ENCODE peak calls at places on chromosomes 1 and 21, in eight cellular contexts. X, A, N, Q, K, L, V and Y are unnamed samples.

GRCh38 chr1:220874201-220874655 is 5.0 kb upstream of the HLX start:
- DNase-seq in X (no peak), A (peak), N (peak), Q (no peak), K (peak), L (peak), V (no peak), Y (peak)

GRCh38 chr1:241311056-241311746 is 45.8 kb downstream of the RGS7 start:
- DNase-seq in X (no peak), A (no peak), N (no peak), Q (no peak), K (no peak), L (peak), V (no peak), Y (no peak)

GRCh38 chr1:212858461-212859265 is 588 bp downstream of the FLVCR1 start:
- DNase-seq in X (peak), A (peak), N (no peak), Q (peak), K (no peak), L (peak), V (peak), Y (peak)

GRCh38 chr1:11767932-11768704 is 6.1 kb downstream of the C1orf167 start:
- DNase-seq in X (no peak), A (no peak), N (no peak), Q (no peak), K (no peak), L (peak), V (no peak), Y (no peak)

GRCh38 chr1:48555271-48555670 is 83.3 kb upstream of the SPATA6 start:
- DNase-seq in X (no peak), A (no peak), N (no peak), Q (no peak), K (no peak), L (no peak), V (no peak), Y (no peak)

GRCh38 chr1:225770586-225771248 is 6.9 kb upstream of the SRP9 start:
- DNase-seq in X (no peak), A (no peak), N (no peak), Q (no peak), K (no peak), L (peak), V (no peak), Y (no peak)

GRCh38 chr1:32727876-32728275 is 25.3 kb upstream of the SYNC start:
- DNase-seq in X (no peak), A (no peak), N (no peak), Q (no peak), K (no peak), L (no peak), V (no peak), Y (no peak)

GRCh38 chr1:234474375-234474774 is 4.6 kb downstream of the TARBP1 start:
- DNase-seq in X (no peak), A (no peak), N (no peak), Q (no peak), K (no peak), L (no peak), V (no peak), Y (no peak)

GRCh38 chr1:199157494-199157893 is 518.7 kb downstream of the PTPRC start:
- DNase-seq in X (peak), A (no peak), N (no peak), Q (no peak), K (no peak), L (peak), V (peak), Y (peak)

GRCh38 chr1:46456411-46456963 is 33.1 kb upstream of the DMBX1 start:
- DNase-seq in X (no peak), A (no peak), N (no peak), Q (no peak), K (no peak), L (peak), V (no peak), Y (peak)

GRCh38 chr1:156860639-156861423 is at the start of gene NTRK1:
- DNase-seq in X (no peak), A (peak), N (no peak), Q (peak), K (no peak), L (no peak), V (peak), Y (peak)

GRCh38 chr1:13697738-13698137 is 2.2 kb upstream of the PRDM2 start:
- DNase-seq in X (no peak), A (no peak), N (no peak), Q (no peak), K (no peak), L (no peak), V (no peak), Y (no peak)

GRCh38 chr1:228511539-228512445 is 24.6 kb downstream of the RNF187 start:
- DNase-seq in X (no peak), A (no peak), N (no peak), Q (no peak), K (no peak), L (no peak), V (no peak), Y (no peak)

GRCh38 chr1:78145105-78145580 is 99.4 kb downstream of the GIPC2 start:
- DNase-seq in X (peak), A (peak), N (peak), Q (peak), K (peak), L (peak), V (peak), Y (peak)

GRCh38 chr1:115040501-115040900 is 10.9 kb downstream of the TSHB start:
- DNase-seq in X (no peak), A (no peak), N (no peak), Q (no peak), K (no peak), L (no peak), V (no peak), Y (no peak)

GRCh38 chr1:159492575-159493323 is 43.1 kb downstream of the OR10J5 start:
- DNase-seq in X (no peak), A (no peak), N (no peak), Q (no peak), K (no peak), L (peak), V (peak), Y (peak)

GRCh38 chr1:38310079-38310478 is 263.5 kb upstream of the POU3F1 start:
- DNase-seq in X (no peak), A (no peak), N (no peak), Q (no peak), K (no peak), L (no peak), V (no peak), Y (no peak)

GRCh38 chr1:236997361-236997760 is 6.9 kb downstream of the MT1HL1 start:
- DNase-seq in X (no peak), A (peak), N (no peak), Q (peak), K (no peak), L (no peak), V (no peak), Y (no peak)

GRCh38 chr1:40750326-40750975 is 33.1 kb upstream of the KCNQ4 start:
- DNase-seq in X (no peak), A (no peak), N (no peak), Q (no peak), K (no peak), L (peak), V (peak), Y (peak)

GRCh38 chr21:43001316-43001715 is 27.0 kb downstream of the PKNOX1 start:
- DNase-seq in X (no peak), A (no peak), N (no peak), Q (no peak), K (no peak), L (no peak), V (no peak), Y (no peak)

GRCh38 chr1:36083635-36084501 is at the start of gene TEKT2:
- DNase-seq in X (no peak), A (no peak), N (no peak), Q (no peak), K (no peak), L (peak), V (no peak), Y (peak)

GRCh38 chr1:29835486-29836273 is 599.4 kb downstream of the PTPRU start:
- DNase-seq in X (no peak), A (no peak), N (no peak), Q (no peak), K (no peak), L (peak), V (no peak), Y (no peak)

GRCh38 chr1:30966690-30967369 is 58.3 kb upstream of the SDC3 start:
- DNase-seq in X (no peak), A (peak), N (peak), Q (no peak), K (no peak), L (peak), V (peak), Y (peak)

GRCh38 chr1:25257176-25257575 is 9.9 kb upstream of the RSRP1 start:
- DNase-seq in X (no peak), A (no peak), N (no peak), Q (no peak), K (no peak), L (no peak), V (peak), Y (no peak)

GRCh38 chr1:46606255-46606965 is 2.3 kb upstream of the MKNK1 start:
- DNase-seq in X (no peak), A (no peak), N (no peak), Q (no peak), K (no peak), L (no peak), V (peak), Y (no peak)

GRCh38 chr1:145918144-145918991 is at the start of gene PEX11B:
- DNase-seq in X (peak), A (peak), N (peak), Q (peak), K (peak), L (peak), V (peak), Y (peak)

GRCh38 chr1:186848509-186849130 is 19.9 kb downstream of the PLA2G4A start:
- DNase-seq in X (no peak), A (no peak), N (no peak), Q (no peak), K (no peak), L (no peak), V (no peak), Y (peak)

GRCh38 chr1:160046494-160047115 is 14.8 kb upstream of the PIGM start:
- DNase-seq in X (no peak), A (peak), N (no peak), Q (peak), K (no peak), L (peak), V (peak), Y (peak)

GRCh38 chr1:54808443-54809207 is 7.5 kb upstream of the TTC22 start:
- DNase-seq in X (no peak), A (peak), N (no peak), Q (no peak), K (no peak), L (no peak), V (no peak), Y (no peak)

GRCh38 chr1:70315782-70316181 is 38.7 kb downstream of the ANKRD13C start:
- DNase-seq in X (no peak), A (no peak), N (no peak), Q (no peak), K (no peak), L (no peak), V (no peak), Y (no peak)

GRCh38 chr1:70324683-70325082 is 29.8 kb downstream of the ANKRD13C start:
- DNase-seq in X (no peak), A (no peak), N (no peak), Q (no peak), K (no peak), L (no peak), V (no peak), Y (peak)

GRCh38 chr1:70318191-70318590 is 36.3 kb downstream of the ANKRD13C start:
- DNase-seq in X (no peak), A (no peak), N (no peak), Q (no peak), K (no peak), L (no peak), V (no peak), Y (no peak)

GRCh38 chr1:70317087-70317486 is 37.4 kb downstream of the ANKRD13C start:
- DNase-seq in X (no peak), A (no peak), N (no peak), Q (no peak), K (no peak), L (no peak), V (no peak), Y (no peak)

GRCh38 chr1:70319750-70320149 is 34.8 kb downstream of the ANKRD13C start:
- DNase-seq in X (peak), A (no peak), N (no peak), Q (no peak), K (peak), L (peak), V (peak), Y (peak)
- H3K4me3 ChIP-seq in X (no peak), A (no peak), N (no peak), Q (no peak), K (no peak), L (no peak), V (no peak), Y (no peak)

GRCh38 chr1:208793946-208794345 is 549.8 kb upstream of the PLXNA2 start:
- DNase-seq in X (no peak), A (no peak), N (no peak), Q (no peak), K (no peak), L (no peak), V (no peak), Y (no peak)
- TF ChIP-seq CTCF in X (no peak), A (no peak), N (no peak), Q (no peak), K (no peak), L (no peak), V (no peak), Y (no peak)

DNA sequence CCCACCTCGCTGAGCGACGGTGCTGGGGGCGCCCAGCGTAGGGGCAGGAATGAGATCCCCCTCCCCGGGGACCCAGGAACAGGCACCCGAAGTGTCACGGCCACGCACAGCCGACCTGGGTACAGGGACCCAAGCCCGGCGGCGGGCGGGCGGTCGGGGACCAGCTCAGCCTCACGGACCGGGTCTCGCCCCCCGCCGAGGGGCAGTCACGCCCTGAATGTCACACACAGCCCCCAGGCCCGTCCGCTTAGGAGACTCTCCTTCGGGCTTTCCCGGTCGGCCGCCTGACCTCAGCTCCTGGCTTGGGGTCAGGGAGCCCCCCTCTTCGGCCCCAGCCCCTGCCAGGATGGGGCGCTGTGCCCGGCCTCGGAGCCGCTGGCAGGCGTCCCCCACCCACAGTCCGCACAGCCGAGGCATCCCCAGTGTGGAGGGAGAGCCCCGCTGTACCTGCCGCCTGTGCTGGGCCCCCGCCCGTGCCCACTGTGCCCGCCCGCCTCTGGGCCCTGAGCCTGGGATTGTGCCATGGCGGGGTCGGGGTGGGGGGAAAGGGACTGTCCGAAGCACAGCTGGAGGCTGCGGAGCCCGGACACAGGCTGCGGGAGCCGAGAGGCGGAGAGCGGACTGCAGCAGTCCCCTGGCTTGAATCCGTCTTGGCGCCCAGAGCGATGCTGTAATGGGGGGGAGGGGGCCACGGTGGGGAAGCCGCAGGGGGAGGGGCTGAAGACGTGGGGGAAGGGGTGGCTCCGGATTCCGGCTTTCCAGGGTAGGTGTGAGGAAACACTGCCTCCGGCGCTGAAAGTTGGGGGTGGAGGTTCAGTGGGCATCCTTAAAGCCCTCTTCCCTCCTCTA is 627 bp upstream of the DLGAP3 start:
- DNase-seq in X (no peak), A (no peak), N (no peak), Q (no peak), K (no peak), L (no peak), V (no peak), Y (no peak)
- H3K4me3 ChIP-seq in X (no peak), A (peak), N (no peak), Q (peak), K (peak), L (no peak), V (peak), Y (peak)

DNA sequence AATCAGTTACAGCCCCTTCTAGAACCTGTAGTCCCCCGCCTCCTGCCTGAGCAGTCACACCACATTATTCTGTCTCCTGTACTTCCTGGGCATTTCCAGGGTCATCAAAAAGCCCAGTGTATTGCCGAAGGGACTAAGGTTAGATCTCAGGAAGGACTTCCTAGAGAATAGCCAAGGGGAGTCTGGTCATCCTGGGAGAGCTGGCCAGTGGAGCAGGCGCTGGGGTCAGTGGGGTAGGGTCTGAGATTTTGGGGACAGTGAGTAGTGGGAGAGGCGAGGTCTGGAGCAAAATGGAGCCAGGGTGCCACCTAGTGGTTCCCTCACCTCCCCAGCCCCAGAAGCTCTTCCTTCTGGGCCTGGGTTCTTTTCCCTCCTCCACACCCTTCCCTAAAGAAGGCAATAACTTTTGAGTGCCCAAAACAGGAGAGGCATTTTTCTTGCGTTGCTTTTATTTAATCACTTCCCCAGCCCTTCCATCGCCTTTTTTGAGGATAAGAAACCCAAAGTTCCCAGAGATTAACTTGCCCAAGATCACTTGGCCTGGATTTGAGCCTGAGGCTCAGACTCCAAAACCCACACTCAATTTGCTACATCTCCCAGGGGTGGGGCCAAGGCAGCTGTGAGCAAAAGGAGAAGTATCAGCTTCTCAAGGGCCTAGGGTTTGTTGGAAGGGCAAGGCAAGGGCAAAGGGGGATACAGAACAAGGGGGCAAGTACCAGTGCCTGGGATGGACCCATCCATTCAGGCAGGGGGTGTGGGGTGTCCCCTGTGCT is 7.3 kb upstream of the PMVK start:
- DNase-seq in X (no peak), A (no peak), N (no peak), Q (no peak), K (no peak), L (no peak), V (no peak), Y (peak)
- TF ChIP-seq CTCF in X (peak), A (peak), N (peak), Q (peak), K (peak), L (peak), V (peak), Y (peak)

GRCh38 chr1:1122078-1122811 is 6.4 kb upstream of the C1orf159 start:
- DNase-seq in X (no peak), A (peak), N (no peak), Q (peak), K (peak), L (peak), V (peak), Y (peak)
- H3K4me3 ChIP-seq in X (no peak), A (peak), N (no peak), Q (peak), K (peak), L (no peak), V (peak), Y (peak)

GRCh38 chr1:22491995-22492726 is 40.5 kb downstream of the ZBTB40 start:
- DNase-seq in X (no peak), A (no peak), N (no peak), Q (no peak), K (no peak), L (no peak), V (no peak), Y (no peak)

GRCh38 chr1:22488319-22488718 is 36.7 kb downstream of the ZBTB40 start:
- DNase-seq in X (no peak), A (no peak), N (no peak), Q (no peak), K (no peak), L (peak), V (no peak), Y (peak)

GRCh38 chr1:22489278-22489677 is 37.6 kb downstream of the ZBTB40 start:
- DNase-seq in X (no peak), A (no peak), N (no peak), Q (no peak), K (no peak), L (no peak), V (no peak), Y (no peak)

GRCh38 chr1:22489823-22490222 is 38.2 kb downstream of the ZBTB40 start:
- DNase-seq in X (no peak), A (no peak), N (no peak), Q (no peak), K (no peak), L (no peak), V (no peak), Y (no peak)

DNA sequence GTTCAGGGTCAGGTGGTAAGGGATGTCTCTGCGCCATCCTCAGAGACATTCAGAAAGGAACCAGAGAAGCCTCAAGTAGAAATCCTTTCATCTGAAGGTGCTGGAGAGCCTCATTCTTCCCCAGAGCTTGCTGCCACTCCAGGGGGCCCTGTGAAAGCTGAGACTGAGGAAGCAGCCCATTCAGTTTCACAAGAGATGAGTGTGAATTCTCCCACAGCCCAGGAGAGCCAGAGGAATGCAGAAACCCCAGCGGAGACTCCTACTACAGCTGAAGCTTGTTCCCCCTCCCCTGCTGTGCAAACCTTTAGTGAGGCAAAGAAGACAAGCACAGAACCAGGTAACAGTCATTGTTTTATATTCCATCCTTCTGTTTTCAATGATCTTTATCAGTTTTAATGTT is 38.7 kb downstream of the ZBTB40 start:
- DNase-seq in X (no peak), A (no peak), N (no peak), Q (no peak), K (no peak), L (peak), V (no peak), Y (no peak)
- TF ChIP-seq CTCF in X (no peak), A (no peak), N (no peak), Q (no peak), K (no peak), L (no peak), V (no peak), Y (no peak)

GRCh38 chr1:203328714-203329122 is 22.2 kb downstream of the FMOD start:
- DNase-seq in X (peak), A (no peak), N (no peak), Q (no peak), K (no peak), L (no peak), V (peak), Y (no peak)
- H3K4me3 ChIP-seq in X (no peak), A (no peak), N (no peak), Q (no peak), K (no peak), L (no peak), V (no peak), Y (no peak)